ENCODE peak calls at places on chromosomes 13 and 19, in five cellular contexts. E, C, T, F and O are unnamed samples.

GRCh38 chr19:35379992-35380391 is 9.1 kb downstream of the GPR42 start:
- DNase-seq in F (no peak), C (no peak), E (no peak), T (no peak), O (no peak)

GRCh38 chr19:35056513-35057063 is 15.1 kb downstream of the HPN start:
- DNase-seq in F (no peak), T (no peak), E (no peak), C (no peak), O (no peak)

GRCh38 chr19:6041071-6041470 is 63.1 kb upstream of the RANBP3 start:
- DNase-seq in E (no peak), T (no peak), F (no peak), C (no peak), O (peak)

GRCh38 chr13:18212873-18213272 is 968.8 kb downstream of the TUBA3C start:
- DNase-seq in T (peak), E (no peak), C (no peak), F (no peak), O (no peak)

GRCh38 chr13:33639640-33640080 is 178.3 kb upstream of the RFC3 start:
- DNase-seq in C (no peak), E (peak), T (no peak), F (no peak), O (no peak)

GRCh38 chr13:80655778-80656518 is 315.0 kb upstream of the SPRY2 start:
- DNase-seq in F (no peak), C (no peak), E (no peak), T (no peak), O (no peak)

GRCh38 chr19:6811906-6812305 is 39.4 kb downstream of the VAV1 start:
- DNase-seq in T (peak), E (no peak), F (peak), C (no peak), O (no peak)

GRCh38 chr13:108947551-108948030 is 318.2 kb downstream of the MYO16 start:
- DNase-seq in E (no peak), F (peak), C (peak), T (peak), O (no peak)

GRCh38 chr13:23504188-23504587 is 66.0 kb upstream of the TNFRSF19 start:
- DNase-seq in E (no peak), F (no peak), T (peak), C (no peak), O (no peak)

GRCh38 chr13:88948501-88948900 is 1277.3 kb downstream of the SLITRK5 start:
- DNase-seq in C (no peak), F (no peak), E (no peak), T (no peak), O (no peak)

GRCh38 chr13:89925107-89925506 is 1422.4 kb upstream of the MIR17HG start:
- DNase-seq in C (no peak), E (peak), T (peak), F (no peak), O (no peak)

GRCh38 chr13:27792393-27793218 is at the start of gene GSX1:
- DNase-seq in C (peak), F (no peak), E (peak), T (peak), O (peak)

GRCh38 chr19:33513424-33513823 is 8.2 kb downstream of the PEPD start:
- DNase-seq in C (no peak), F (no peak), T (no peak), E (no peak), O (no peak)

GRCh38 chr19:50722248-50723013 is 733 bp upstream of the CLEC11A start:
- DNase-seq in F (no peak), T (peak), E (no peak), C (no peak), O (no peak)

GRCh38 chr19:50720181-50720920 is 749 bp upstream of the SHANK1 start:
- DNase-seq in E (no peak), C (no peak), F (no peak), T (no peak), O (no peak)

GRCh38 chr19:50719566-50719965 is at the start of gene SHANK1:
- DNase-seq in T (peak), E (no peak), C (no peak), F (no peak), O (no peak)

GRCh38 chr19:50721441-50722137 is 1.6 kb upstream of the CLEC11A start:
- DNase-seq in C (no peak), E (no peak), F (no peak), T (no peak), O (no peak)

DNA sequence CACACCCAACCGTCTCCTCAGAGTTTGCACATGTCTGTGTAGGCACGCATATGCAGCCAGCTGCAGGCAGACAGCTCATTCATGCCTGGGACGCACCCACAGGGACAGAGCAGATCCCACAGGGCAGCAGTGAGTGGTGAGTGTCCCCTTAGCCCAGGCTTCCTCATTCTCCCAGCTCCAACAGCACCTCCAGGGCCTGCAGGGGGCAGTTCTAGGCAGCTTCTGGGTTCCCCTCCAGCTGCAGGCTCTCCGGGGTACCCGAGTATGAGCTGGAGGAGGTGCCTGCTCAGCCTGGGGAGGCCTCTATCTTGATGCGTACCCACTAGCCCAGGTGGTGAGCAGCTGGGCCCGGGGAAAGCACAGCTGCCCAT is 1.3 kb upstream of the SHANK1 start:
- DNase-seq in E (no peak), F (peak), C (no peak), T (peak), O (no peak)
- TF ChIP-seq CTCF in E (no peak), F (peak), C (no peak), T (peak), O (no peak)

GRCh38 chr13:43787998-43788397 is 1.2 kb upstream of the ENOX1 start:
- DNase-seq in C (no peak), F (no peak), E (peak), T (peak), O (no peak)
- TF ChIP-seq CTCF in C (peak), F (no peak), E (no peak), T (peak), O (no peak)

DNA sequence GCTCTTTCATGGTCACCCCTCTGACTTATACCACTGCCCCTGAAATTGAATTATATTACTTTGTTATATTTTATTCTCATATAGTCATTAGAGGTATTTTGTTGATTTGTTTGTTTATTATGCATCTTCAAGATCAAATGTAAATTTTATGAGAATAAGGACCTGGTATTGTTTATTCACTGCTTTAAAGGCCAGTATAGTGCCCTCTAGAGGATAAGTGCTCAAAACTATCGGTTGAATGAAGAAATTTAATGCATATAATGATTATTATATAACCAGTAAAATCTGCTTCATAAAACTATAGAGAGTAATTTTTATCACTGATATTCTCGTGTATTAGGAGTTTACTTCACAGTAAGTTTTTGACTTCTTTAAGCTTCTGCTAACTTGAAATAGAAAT is 1401.9 kb downstream of the SLITRK1 start:
- DNase-seq in E (no peak), T (no peak), F (no peak), C (no peak), O (no peak)
- TF ChIP-seq CTCF in E (peak), T (no peak), F (no peak), C (no peak), O (no peak)

GRCh38 chr13:40146063-40146462 is 490.6 kb downstream of the COG6 start:
- DNase-seq in E (no peak), T (no peak), F (no peak), C (no peak), O (no peak)
- TF ChIP-seq CTCF in E (no peak), T (no peak), F (no peak), C (no peak), O (no peak)

DNA sequence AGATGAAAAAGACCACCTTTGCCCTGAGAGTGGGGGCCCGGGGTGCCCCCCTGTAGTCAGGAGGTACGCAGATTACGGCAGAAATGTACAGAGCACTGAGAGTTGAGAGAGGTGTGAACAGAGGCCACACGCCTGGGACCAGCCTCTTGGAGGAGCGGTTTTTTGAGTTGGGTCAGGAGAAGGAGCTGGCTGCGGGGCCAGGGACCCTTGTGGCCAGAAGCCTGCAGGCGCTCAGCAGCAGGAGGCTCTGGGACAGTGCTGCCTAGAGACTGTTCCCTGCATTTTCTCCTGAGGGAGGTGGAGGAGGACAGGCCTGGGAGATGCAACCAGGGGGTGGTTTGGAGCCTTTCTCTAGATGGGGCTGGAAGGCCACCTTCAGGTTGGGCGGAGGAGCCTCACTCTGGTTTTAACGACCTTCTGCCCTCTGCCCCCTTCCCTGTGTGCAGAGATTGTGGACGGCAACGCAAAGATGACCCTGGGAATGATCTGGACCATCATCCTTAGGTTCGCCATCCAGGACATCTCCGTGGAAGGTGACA is 39.7 kb downstream of the CAPN12 start:
- DNase-seq in E (no peak), F (no peak), C (no peak), T (no peak), O (no peak)
- TF ChIP-seq CTCF in E (no peak), F (no peak), C (no peak), T (no peak), O (no peak)